ENCODE peak calls at places on chromosome 3, in six cellular contexts. One of them, this sample, is unnamed.

GRCh38 chr3:160686955-160687535 is 10.1 kb downstream of the ARL14 start:
- DNase-seq in adrenal gland: no peak
- DNase-seq in upper lobe of left lung: no peak
- DNase-seq in CD4-positive, alpha-beta T cell: no peak
- DNase-seq in heart left ventricle: no peak
- DNase-seq in retinal pigment epithelial cell: no peak
- DNase-seq in this sample: no peak

GRCh38 chr3:168048414-168049330 is 47.1 kb downstream of the GOLIM4 start:
- DNase-seq in retinal pigment epithelial cell: no peak
- DNase-seq in upper lobe of left lung: no peak
- DNase-seq in CD4-positive, alpha-beta T cell: no peak
- DNase-seq in adrenal gland: no peak
- DNase-seq in heart left ventricle: peak
- DNase-seq in this sample: no peak

GRCh38 chr3:179323197-179323901 is 518 bp downstream of the ZNF639 start:
- DNase-seq in heart left ventricle: peak
- DNase-seq in adrenal gland: peak
- DNase-seq in upper lobe of left lung: peak
- DNase-seq in retinal pigment epithelial cell: no peak
- DNase-seq in CD4-positive, alpha-beta T cell: peak
- DNase-seq in this sample: no peak

GRCh38 chr3:52028572-52028971 is 27.8 kb downstream of the DUSP7 start:
- DNase-seq in retinal pigment epithelial cell: no peak
- DNase-seq in heart left ventricle: peak
- DNase-seq in adrenal gland: no peak
- DNase-seq in upper lobe of left lung: no peak
- DNase-seq in CD4-positive, alpha-beta T cell: no peak
- DNase-seq in this sample: no peak

GRCh38 chr3:175266478-175266877 is 407.3 kb downstream of the NAALADL2 start:
- DNase-seq in upper lobe of left lung: no peak
- DNase-seq in retinal pigment epithelial cell: no peak
- DNase-seq in heart left ventricle: no peak
- DNase-seq in CD4-positive, alpha-beta T cell: no peak
- DNase-seq in adrenal gland: no peak
- DNase-seq in this sample: no peak

GRCh38 chr3:116340680-116341216 is 104.5 kb downstream of the LSAMP start:
- DNase-seq in upper lobe of left lung: no peak
- DNase-seq in CD4-positive, alpha-beta T cell: no peak
- DNase-seq in retinal pigment epithelial cell: no peak
- DNase-seq in heart left ventricle: no peak
- DNase-seq in adrenal gland: no peak
- DNase-seq in this sample: no peak

GRCh38 chr3:165883866-165884478 is 46.7 kb upstream of the BCHE start:
- DNase-seq in adrenal gland: no peak
- DNase-seq in upper lobe of left lung: no peak
- DNase-seq in heart left ventricle: no peak
- DNase-seq in CD4-positive, alpha-beta T cell: no peak
- DNase-seq in retinal pigment epithelial cell: no peak
- DNase-seq in this sample: no peak

GRCh38 chr3:107272885-107273284 is 104.4 kb upstream of the CCDC54 start:
- DNase-seq in adrenal gland: no peak
- DNase-seq in heart left ventricle: no peak
- DNase-seq in CD4-positive, alpha-beta T cell: no peak
- DNase-seq in retinal pigment epithelial cell: no peak
- DNase-seq in upper lobe of left lung: no peak
- DNase-seq in this sample: no peak

GRCh38 chr3:177337548-177338331 is 140.5 kb upstream of the TBL1XR1 start:
- DNase-seq in retinal pigment epithelial cell: no peak
- DNase-seq in heart left ventricle: no peak
- DNase-seq in upper lobe of left lung: no peak
- DNase-seq in adrenal gland: no peak
- DNase-seq in CD4-positive, alpha-beta T cell: no peak
- DNase-seq in this sample: no peak

GRCh38 chr3:177348974-177349373 is 151.7 kb upstream of the TBL1XR1 start:
- DNase-seq in retinal pigment epithelial cell: no peak
- DNase-seq in CD4-positive, alpha-beta T cell: no peak
- DNase-seq in upper lobe of left lung: no peak
- DNase-seq in heart left ventricle: no peak
- DNase-seq in adrenal gland: no peak
- DNase-seq in this sample: no peak

DNA sequence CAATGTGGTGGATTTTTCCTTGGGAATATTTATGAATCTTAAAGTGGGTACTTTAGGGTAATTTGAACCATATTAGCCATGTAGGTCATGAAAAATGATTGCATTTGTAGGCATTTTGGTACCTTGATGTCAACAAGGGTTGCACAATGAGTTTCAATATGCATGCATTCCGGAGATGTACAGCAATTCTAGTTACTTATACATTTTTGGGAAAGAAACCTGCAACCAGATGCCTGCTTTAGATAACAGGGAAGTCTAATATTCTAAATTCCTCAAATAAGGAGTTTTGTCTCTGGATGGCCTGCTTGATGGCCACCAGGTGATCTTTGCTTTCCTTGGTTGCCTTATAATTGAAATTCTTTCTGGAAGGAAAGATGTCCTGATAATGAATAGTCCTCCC is 240.5 kb upstream of the SETMAR start:
- DNase-seq in adrenal gland: no peak
- DNase-seq in CD4-positive, alpha-beta T cell: no peak
- DNase-seq in retinal pigment epithelial cell: no peak
- DNase-seq in heart left ventricle: no peak
- DNase-seq in upper lobe of left lung: no peak
- DNase-seq in this sample: no peak
- TF ChIP-seq CTCF in adrenal gland: no peak
- TF ChIP-seq CTCF in CD4-positive, alpha-beta T cell: no peak
- TF ChIP-seq CTCF in retinal pigment epithelial cell: no peak
- TF ChIP-seq CTCF in heart left ventricle: no peak
- TF ChIP-seq CTCF in upper lobe of left lung: no peak
- TF ChIP-seq CTCF in this sample: no peak

GRCh38 chr3:15029625-15030024 is 35.5 kb downstream of the MRPS25 start:
- DNase-seq in adrenal gland: no peak
- DNase-seq in heart left ventricle: no peak
- DNase-seq in retinal pigment epithelial cell: no peak
- DNase-seq in upper lobe of left lung: no peak
- DNase-seq in CD4-positive, alpha-beta T cell: no peak
- DNase-seq in this sample: no peak
- TF ChIP-seq CTCF in adrenal gland: no peak
- TF ChIP-seq CTCF in heart left ventricle: no peak
- TF ChIP-seq CTCF in retinal pigment epithelial cell: no peak
- TF ChIP-seq CTCF in upper lobe of left lung: no peak
- TF ChIP-seq CTCF in CD4-positive, alpha-beta T cell: no peak
- TF ChIP-seq CTCF in this sample: no peak

GRCh38 chr3:43490640-43491185 is 131.1 kb downstream of the ANO10 start:
- DNase-seq in adrenal gland: no peak
- DNase-seq in heart left ventricle: no peak
- DNase-seq in retinal pigment epithelial cell: no peak
- DNase-seq in CD4-positive, alpha-beta T cell: no peak
- DNase-seq in upper lobe of left lung: no peak
- DNase-seq in this sample: no peak

GRCh38 chr3:43489918-43490317 is 131.9 kb downstream of the ANO10 start:
- DNase-seq in retinal pigment epithelial cell: no peak
- DNase-seq in CD4-positive, alpha-beta T cell: no peak
- DNase-seq in heart left ventricle: no peak
- DNase-seq in adrenal gland: no peak
- DNase-seq in upper lobe of left lung: no peak
- DNase-seq in this sample: no peak

GRCh38 chr3:43481325-43481860 is 140.4 kb downstream of the ANO10 start:
- DNase-seq in adrenal gland: no peak
- DNase-seq in retinal pigment epithelial cell: no peak
- DNase-seq in CD4-positive, alpha-beta T cell: no peak
- DNase-seq in heart left ventricle: no peak
- DNase-seq in upper lobe of left lung: no peak
- DNase-seq in this sample: no peak

GRCh38 chr3:43484926-43485488 is 136.8 kb downstream of the ANO10 start:
- DNase-seq in adrenal gland: no peak
- DNase-seq in upper lobe of left lung: no peak
- DNase-seq in CD4-positive, alpha-beta T cell: no peak
- DNase-seq in heart left ventricle: no peak
- DNase-seq in retinal pigment epithelial cell: no peak
- DNase-seq in this sample: no peak
- TF ChIP-seq CTCF in adrenal gland: no peak
- TF ChIP-seq CTCF in upper lobe of left lung: no peak
- TF ChIP-seq CTCF in CD4-positive, alpha-beta T cell: no peak
- TF ChIP-seq CTCF in heart left ventricle: no peak
- TF ChIP-seq CTCF in retinal pigment epithelial cell: no peak
- TF ChIP-seq CTCF in this sample: no peak

GRCh38 chr3:17469520-17469919 is 272.9 kb downstream of the TBC1D5 start:
- DNase-seq in adrenal gland: no peak
- DNase-seq in upper lobe of left lung: no peak
- DNase-seq in heart left ventricle: no peak
- DNase-seq in CD4-positive, alpha-beta T cell: no peak
- DNase-seq in retinal pigment epithelial cell: no peak
- DNase-seq in this sample: no peak

GRCh38 chr3:17469954-17470353 is 272.5 kb downstream of the TBC1D5 start:
- DNase-seq in adrenal gland: no peak
- DNase-seq in retinal pigment epithelial cell: no peak
- DNase-seq in CD4-positive, alpha-beta T cell: no peak
- DNase-seq in upper lobe of left lung: no peak
- DNase-seq in heart left ventricle: no peak
- DNase-seq in this sample: no peak

GRCh38 chr3:17478673-17479072 is 263.8 kb downstream of the TBC1D5 start:
- DNase-seq in CD4-positive, alpha-beta T cell: no peak
- DNase-seq in upper lobe of left lung: no peak
- DNase-seq in heart left ventricle: no peak
- DNase-seq in adrenal gland: no peak
- DNase-seq in retinal pigment epithelial cell: no peak
- DNase-seq in this sample: no peak

DNA sequence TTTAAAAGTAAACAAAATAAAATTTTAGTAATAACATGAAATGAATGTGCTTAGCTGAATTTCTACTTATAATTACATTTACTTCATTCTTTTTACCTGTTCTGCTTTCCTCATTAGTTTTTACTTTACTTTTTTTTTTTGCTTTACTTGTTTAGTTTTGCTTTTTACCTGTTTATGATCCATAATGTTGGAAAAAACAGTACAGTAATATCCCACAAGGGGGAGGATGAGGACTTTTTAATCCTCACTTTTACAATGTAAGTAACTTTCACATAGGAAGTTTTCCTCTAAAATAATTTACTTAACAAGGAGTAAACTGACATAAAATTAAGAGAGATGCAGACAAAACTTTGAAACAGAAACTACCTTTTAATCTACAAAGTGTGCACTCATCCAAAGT is 268.7 kb downstream of the TBC1D5 start:
- DNase-seq in CD4-positive, alpha-beta T cell: no peak
- DNase-seq in upper lobe of left lung: no peak
- DNase-seq in heart left ventricle: no peak
- DNase-seq in adrenal gland: no peak
- DNase-seq in retinal pigment epithelial cell: no peak
- DNase-seq in this sample: no peak
- TF ChIP-seq CTCF in CD4-positive, alpha-beta T cell: no peak
- TF ChIP-seq CTCF in upper lobe of left lung: no peak
- TF ChIP-seq CTCF in heart left ventricle: no peak
- TF ChIP-seq CTCF in adrenal gland: peak
- TF ChIP-seq CTCF in retinal pigment epithelial cell: peak
- TF ChIP-seq CTCF in this sample: no peak

GRCh38 chr3:11654166-11654565 is 10.5 kb upstream of the VGLL4 start:
- DNase-seq in heart left ventricle: no peak
- DNase-seq in CD4-positive, alpha-beta T cell: no peak
- DNase-seq in retinal pigment epithelial cell: no peak
- DNase-seq in adrenal gland: no peak
- DNase-seq in upper lobe of left lung: no peak
- DNase-seq in this sample: no peak

GRCh38 chr3:11653298-11654055 is 9.8 kb upstream of the VGLL4 start:
- DNase-seq in upper lobe of left lung: no peak
- DNase-seq in heart left ventricle: no peak
- DNase-seq in adrenal gland: no peak
- DNase-seq in retinal pigment epithelial cell: no peak
- DNase-seq in CD4-positive, alpha-beta T cell: no peak
- DNase-seq in this sample: no peak

GRCh38 chr3:11658180-11658579 is 14.5 kb upstream of the VGLL4 start:
- DNase-seq in retinal pigment epithelial cell: no peak
- DNase-seq in upper lobe of left lung: no peak
- DNase-seq in heart left ventricle: no peak
- DNase-seq in adrenal gland: no peak
- DNase-seq in CD4-positive, alpha-beta T cell: no peak
- DNase-seq in this sample: no peak

GRCh38 chr3:11651900-11652299 is 8.2 kb upstream of the VGLL4 start:
- DNase-seq in heart left ventricle: no peak
- DNase-seq in adrenal gland: no peak
- DNase-seq in CD4-positive, alpha-beta T cell: no peak
- DNase-seq in upper lobe of left lung: no peak
- DNase-seq in retinal pigment epithelial cell: no peak
- DNase-seq in this sample: no peak

DNA sequence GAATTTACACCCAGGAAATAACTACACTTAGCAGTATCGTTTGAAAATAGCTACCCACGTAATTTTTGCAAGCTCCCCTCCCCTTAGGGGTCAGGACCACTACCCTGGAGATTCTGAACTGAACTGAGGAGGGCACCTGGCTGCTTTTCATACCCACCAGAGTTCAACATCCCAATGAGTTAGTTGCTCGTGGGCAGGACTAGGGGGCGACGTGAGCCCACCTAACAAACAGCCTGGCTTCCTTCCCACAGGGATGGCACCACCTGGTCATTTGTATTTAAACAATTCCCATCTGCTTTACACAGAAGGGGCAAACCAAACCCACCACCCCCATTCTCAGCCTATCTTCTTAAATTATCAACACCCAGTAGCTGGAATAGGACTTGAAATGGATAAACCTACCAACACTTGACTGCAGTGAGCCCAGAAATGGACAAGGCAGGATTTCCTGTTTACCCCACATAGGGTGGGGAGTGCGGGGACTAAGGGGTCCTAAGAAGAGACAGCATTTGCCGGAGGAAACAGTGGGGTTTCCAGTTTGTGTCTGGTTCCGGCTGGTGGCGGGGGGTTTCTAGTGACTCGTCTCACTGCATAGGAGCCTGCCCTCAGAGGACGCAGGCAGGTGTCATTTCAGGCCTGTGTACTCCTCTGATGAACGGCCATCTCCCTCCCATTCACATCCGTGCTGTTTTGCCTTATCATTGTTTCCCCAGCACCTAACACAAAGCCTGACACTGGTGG is 11.6 kb upstream of the VGLL4 start:
- DNase-seq in upper lobe of left lung: no peak
- DNase-seq in retinal pigment epithelial cell: no peak
- DNase-seq in CD4-positive, alpha-beta T cell: no peak
- DNase-seq in adrenal gland: no peak
- DNase-seq in heart left ventricle: no peak
- DNase-seq in this sample: no peak
- TF ChIP-seq CTCF in upper lobe of left lung: no peak
- TF ChIP-seq CTCF in retinal pigment epithelial cell: peak
- TF ChIP-seq CTCF in CD4-positive, alpha-beta T cell: no peak
- TF ChIP-seq CTCF in adrenal gland: no peak
- TF ChIP-seq CTCF in heart left ventricle: no peak
- TF ChIP-seq CTCF in this sample: no peak

GRCh38 chr3:57464011-57464410 is 80.1 kb downstream of the DNAH12 start:
- DNase-seq in adrenal gland: no peak
- DNase-seq in CD4-positive, alpha-beta T cell: no peak
- DNase-seq in heart left ventricle: no peak
- DNase-seq in retinal pigment epithelial cell: no peak
- DNase-seq in upper lobe of left lung: no peak
- DNase-seq in this sample: no peak

DNA sequence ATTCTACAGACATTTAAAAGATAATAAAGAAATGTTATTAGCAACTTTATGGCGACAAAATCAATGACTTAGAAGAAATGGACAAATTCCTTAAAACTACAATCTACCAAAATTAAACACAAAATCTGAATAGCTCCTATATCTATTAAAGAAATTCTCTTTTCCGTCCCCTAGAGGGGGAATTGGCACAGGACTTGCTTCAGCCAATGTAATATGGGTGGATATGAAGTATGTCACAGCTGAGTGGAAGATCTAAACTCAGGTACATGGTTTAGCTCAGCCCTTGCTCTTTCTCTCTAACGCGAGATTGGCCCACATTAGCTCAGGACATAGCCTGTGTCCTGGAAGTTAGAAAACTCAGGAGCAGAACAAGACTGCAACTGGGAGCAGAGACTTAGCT is 79.3 kb downstream of the DNAH12 start:
- DNase-seq in CD4-positive, alpha-beta T cell: no peak
- DNase-seq in upper lobe of left lung: no peak
- DNase-seq in adrenal gland: no peak
- DNase-seq in heart left ventricle: no peak
- DNase-seq in retinal pigment epithelial cell: no peak
- DNase-seq in this sample: no peak
- TF ChIP-seq CTCF in CD4-positive, alpha-beta T cell: no peak
- TF ChIP-seq CTCF in upper lobe of left lung: no peak
- TF ChIP-seq CTCF in adrenal gland: no peak
- TF ChIP-seq CTCF in heart left ventricle: no peak
- TF ChIP-seq CTCF in retinal pigment epithelial cell: peak
- TF ChIP-seq CTCF in this sample: no peak